ENCODE peak calls at places on chromosomes 13 and 19, in seven cellular contexts. One of them, this sample, is unnamed.
A peak's percentile ranks its signal among the peaks of the same experiment; 100 is the strongest.

GRCh38 chr19:33796164-33797100 is at the start of gene KCTD15:
- DNase-seq in transverse colon: peak; percentile 45
- DNase-seq in Caco-2: peak; percentile 67
- DNase-seq in PC-3: peak; percentile 16
- DNase-seq in uterus: peak; percentile 33
- DNase-seq in nephron progenitor cell: peak; percentile 74
- DNase-seq in adrenal gland: no peak
- DNase-seq in this sample: peak; percentile 54

GRCh38 chr19:58586131-58586765 is 13.1 kb upstream of the MZF1 start:
- DNase-seq in transverse colon: no peak
- DNase-seq in Caco-2: no peak
- DNase-seq in PC-3: no peak
- DNase-seq in uterus: no peak
- DNase-seq in nephron progenitor cell: no peak
- DNase-seq in adrenal gland: peak; percentile 35
- DNase-seq in this sample: no peak

GRCh38 chr13:33092422-33092987 is 76.3 kb downstream of the KL start:
- DNase-seq in transverse colon: no peak
- DNase-seq in Caco-2: no peak
- DNase-seq in PC-3: no peak
- DNase-seq in uterus: no peak
- DNase-seq in nephron progenitor cell: no peak
- DNase-seq in adrenal gland: no peak
- DNase-seq in this sample: no peak

GRCh38 chr19:33510728-33511255 is 10.8 kb downstream of the PEPD start:
- DNase-seq in transverse colon: no peak
- DNase-seq in Caco-2: no peak
- DNase-seq in PC-3: no peak
- DNase-seq in uterus: no peak
- DNase-seq in nephron progenitor cell: no peak
- DNase-seq in adrenal gland: no peak
- DNase-seq in this sample: no peak

GRCh38 chr13:39777527-39778061 is 122.1 kb downstream of the COG6 start:
- DNase-seq in transverse colon: no peak
- DNase-seq in Caco-2: peak; percentile 20
- DNase-seq in PC-3: peak; percentile 86
- DNase-seq in uterus: no peak
- DNase-seq in nephron progenitor cell: no peak
- DNase-seq in adrenal gland: no peak
- DNase-seq in this sample: peak; percentile 24

GRCh38 chr13:29801737-29802305 is 48.6 kb downstream of the UBL3 start:
- DNase-seq in transverse colon: no peak
- DNase-seq in Caco-2: no peak
- DNase-seq in PC-3: no peak
- DNase-seq in uterus: no peak
- DNase-seq in nephron progenitor cell: no peak
- DNase-seq in adrenal gland: peak; percentile 21
- DNase-seq in this sample: no peak

GRCh38 chr19:35013047-35013819 is 13.1 kb downstream of the GRAMD1A start:
- DNase-seq in transverse colon: peak; percentile 77
- DNase-seq in Caco-2: peak; percentile 86
- DNase-seq in PC-3: peak; percentile 36
- DNase-seq in uterus: peak; percentile 67
- DNase-seq in nephron progenitor cell: peak; percentile 77
- DNase-seq in adrenal gland: peak; percentile 80
- DNase-seq in this sample: peak; percentile 86

GRCh38 chr13:111174377-111174776 is 59.3 kb downstream of the ARHGEF7 start:
- DNase-seq in transverse colon: no peak
- DNase-seq in Caco-2: no peak
- DNase-seq in PC-3: no peak
- DNase-seq in uterus: no peak
- DNase-seq in nephron progenitor cell: no peak
- DNase-seq in adrenal gland: no peak
- DNase-seq in this sample: no peak

GRCh38 chr19:38389101-38389925 is 816 bp downstream of the SPRED3 start:
- DNase-seq in transverse colon: no peak
- DNase-seq in Caco-2: no peak
- DNase-seq in PC-3: peak; percentile 72
- DNase-seq in uterus: no peak
- DNase-seq in nephron progenitor cell: peak; percentile 44
- DNase-seq in adrenal gland: no peak
- DNase-seq in this sample: no peak

GRCh38 chr19:58009666-58010301 is 7.2 kb upstream of the ZNF606 start:
- DNase-seq in transverse colon: peak; percentile 84
- DNase-seq in Caco-2: peak; percentile 81
- DNase-seq in PC-3: peak; percentile 69
- DNase-seq in uterus: peak; percentile 83
- DNase-seq in nephron progenitor cell: no peak
- DNase-seq in adrenal gland: peak; percentile 65
- DNase-seq in this sample: peak; percentile 87

GRCh38 chr13:107407074-107407473 is 808.3 kb downstream of the LIG4 start:
- DNase-seq in transverse colon: no peak
- DNase-seq in Caco-2: no peak
- DNase-seq in PC-3: no peak
- DNase-seq in uterus: no peak
- DNase-seq in nephron progenitor cell: no peak
- DNase-seq in adrenal gland: no peak
- DNase-seq in this sample: no peak

GRCh38 chr13:23504188-23504587 is 66.0 kb upstream of the TNFRSF19 start:
- DNase-seq in transverse colon: no peak
- DNase-seq in Caco-2: no peak
- DNase-seq in PC-3: peak; percentile 85
- DNase-seq in uterus: no peak
- DNase-seq in nephron progenitor cell: no peak
- DNase-seq in adrenal gland: no peak
- DNase-seq in this sample: no peak

DNA sequence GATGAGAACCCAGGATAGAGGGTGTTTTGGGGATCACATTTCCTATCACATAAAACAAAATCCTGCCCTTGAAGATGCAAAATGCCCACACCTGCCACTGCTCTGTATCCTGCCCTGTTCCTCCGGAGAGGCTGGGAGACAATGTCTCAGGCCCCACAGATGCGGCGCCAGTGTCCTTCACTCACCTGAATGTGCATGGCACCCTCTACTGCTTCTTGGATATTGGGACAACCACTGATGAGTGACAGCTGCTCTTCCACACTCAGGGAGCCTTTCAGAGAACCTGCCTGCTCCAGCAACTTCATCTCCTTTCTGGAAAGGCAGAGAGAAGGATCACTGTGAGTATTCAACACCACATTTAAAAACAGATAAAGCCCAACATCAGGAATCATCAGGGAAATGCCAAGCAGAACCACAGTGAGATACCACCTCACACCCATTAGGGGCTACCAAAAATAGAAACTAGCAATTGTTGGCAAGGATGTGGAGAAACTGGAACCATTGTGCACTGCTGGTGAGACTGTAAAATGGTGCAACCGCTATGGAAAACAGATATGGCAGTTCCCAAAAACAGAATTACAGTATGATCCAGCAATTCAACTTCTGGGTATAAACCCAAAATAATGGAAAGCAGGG is 36.4 kb downstream of the CRYL1 start:
- DNase-seq in transverse colon: peak; percentile 52
- DNase-seq in Caco-2: peak; percentile 81
- DNase-seq in PC-3: peak; percentile 51
- DNase-seq in uterus: peak; percentile 31
- DNase-seq in nephron progenitor cell: no peak
- DNase-seq in adrenal gland: no peak
- DNase-seq in this sample: peak; percentile 69
- TF ChIP-seq CTCF in transverse colon: peak; percentile 38
- TF ChIP-seq CTCF in Caco-2: peak; percentile 86
- TF ChIP-seq CTCF in PC-3: peak; percentile 61
- TF ChIP-seq CTCF in uterus: no peak
- TF ChIP-seq CTCF in nephron progenitor cell: no peak
- TF ChIP-seq CTCF in adrenal gland: no peak
- TF ChIP-seq CTCF in this sample: peak; percentile 46

GRCh38 chr19:15025237-15025636 is 24.0 kb upstream of the CASP14 start:
- DNase-seq in transverse colon: no peak
- DNase-seq in Caco-2: peak; percentile 23
- DNase-seq in PC-3: peak; percentile 53
- DNase-seq in uterus: no peak
- DNase-seq in nephron progenitor cell: no peak
- DNase-seq in adrenal gland: no peak
- DNase-seq in this sample: peak; percentile 4
- TF ChIP-seq CTCF in transverse colon: no peak
- TF ChIP-seq CTCF in Caco-2: peak; percentile 16
- TF ChIP-seq CTCF in PC-3: peak; percentile 60
- TF ChIP-seq CTCF in uterus: no peak
- TF ChIP-seq CTCF in nephron progenitor cell: no peak
- TF ChIP-seq CTCF in adrenal gland: no peak
- TF ChIP-seq CTCF in this sample: no peak

DNA sequence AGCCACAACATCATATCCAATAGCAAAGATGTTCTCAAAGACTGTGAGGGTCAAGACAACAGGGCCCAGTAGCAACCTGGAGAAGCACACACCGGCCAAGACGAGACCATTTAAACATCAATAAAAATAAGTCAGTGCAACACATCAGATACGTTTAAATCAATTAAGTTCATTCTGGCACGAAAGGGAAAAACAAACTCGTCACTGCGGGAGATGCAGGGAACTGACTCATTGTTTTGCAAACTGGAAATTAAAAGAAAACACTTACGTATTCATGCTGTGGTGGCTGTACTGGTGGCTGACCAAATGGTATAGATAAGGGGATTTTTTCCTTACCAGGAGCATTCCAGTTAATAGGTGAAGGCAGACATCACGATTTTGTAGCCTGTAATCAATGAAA is 26.3 kb upstream of the SLC15A1 start:
- DNase-seq in transverse colon: no peak
- DNase-seq in Caco-2: no peak
- DNase-seq in PC-3: peak; percentile 22
- DNase-seq in uterus: no peak
- DNase-seq in nephron progenitor cell: no peak
- DNase-seq in adrenal gland: no peak
- DNase-seq in this sample: no peak
- TF ChIP-seq CTCF in transverse colon: no peak
- TF ChIP-seq CTCF in Caco-2: no peak
- TF ChIP-seq CTCF in PC-3: no peak
- TF ChIP-seq CTCF in uterus: no peak
- TF ChIP-seq CTCF in nephron progenitor cell: no peak
- TF ChIP-seq CTCF in adrenal gland: no peak
- TF ChIP-seq CTCF in this sample: no peak

GRCh38 chr19:3671680-3672574 is 28.3 kb downstream of the PIP5K1C start:
- DNase-seq in transverse colon: no peak
- DNase-seq in Caco-2: no peak
- DNase-seq in PC-3: no peak
- DNase-seq in uterus: peak; percentile 49
- DNase-seq in nephron progenitor cell: peak; percentile 32
- DNase-seq in adrenal gland: no peak
- DNase-seq in this sample: no peak
- TF ChIP-seq CTCF in transverse colon: no peak
- TF ChIP-seq CTCF in Caco-2: no peak
- TF ChIP-seq CTCF in PC-3: no peak
- TF ChIP-seq CTCF in uterus: peak; percentile 12
- TF ChIP-seq CTCF in nephron progenitor cell: no peak
- TF ChIP-seq CTCF in adrenal gland: no peak
- TF ChIP-seq CTCF in this sample: no peak

GRCh38 chr13:26377038-26377437 is 123.1 kb downstream of the CDK8 start:
- DNase-seq in transverse colon: no peak
- DNase-seq in Caco-2: peak; percentile 57
- DNase-seq in PC-3: peak; percentile 44
- DNase-seq in uterus: no peak
- DNase-seq in nephron progenitor cell: peak; percentile 20
- DNase-seq in adrenal gland: no peak
- DNase-seq in this sample: peak; percentile 2
- TF ChIP-seq CTCF in transverse colon: peak; percentile 15
- TF ChIP-seq CTCF in Caco-2: peak; percentile 68
- TF ChIP-seq CTCF in PC-3: peak; percentile 58
- TF ChIP-seq CTCF in uterus: no peak
- TF ChIP-seq CTCF in nephron progenitor cell: peak; percentile 41
- TF ChIP-seq CTCF in adrenal gland: no peak
- TF ChIP-seq CTCF in this sample: peak; percentile 26

GRCh38 chr19:2636897-2637683 is 65.4 kb downstream of the GNG7 start:
- DNase-seq in transverse colon: peak; percentile 67
- DNase-seq in Caco-2: peak; percentile 71
- DNase-seq in PC-3: peak; percentile 58
- DNase-seq in uterus: peak; percentile 54
- DNase-seq in nephron progenitor cell: peak; percentile 83
- DNase-seq in adrenal gland: peak; percentile 65
- DNase-seq in this sample: peak; percentile 64
- TF ChIP-seq CTCF in transverse colon: peak; percentile 93
- TF ChIP-seq CTCF in Caco-2: peak; percentile 88
- TF ChIP-seq CTCF in PC-3: peak; percentile 78
- TF ChIP-seq CTCF in uterus: peak; percentile 81
- TF ChIP-seq CTCF in nephron progenitor cell: peak; percentile 64
- TF ChIP-seq CTCF in adrenal gland: peak; percentile 90
- TF ChIP-seq CTCF in this sample: peak; percentile 69

GRCh38 chr13:99610702-99611289 is 109.5 kb downstream of the TM9SF2 start:
- DNase-seq in transverse colon: no peak
- DNase-seq in Caco-2: peak; percentile 25
- DNase-seq in PC-3: no peak
- DNase-seq in uterus: no peak
- DNase-seq in nephron progenitor cell: no peak
- DNase-seq in adrenal gland: no peak
- DNase-seq in this sample: no peak
- TF ChIP-seq CTCF in transverse colon: no peak
- TF ChIP-seq CTCF in Caco-2: peak; percentile 64
- TF ChIP-seq CTCF in PC-3: peak; percentile 24
- TF ChIP-seq CTCF in uterus: no peak
- TF ChIP-seq CTCF in nephron progenitor cell: no peak
- TF ChIP-seq CTCF in adrenal gland: no peak
- TF ChIP-seq CTCF in this sample: no peak

GRCh38 chr13:24741016-24741662 is 22.8 kb upstream of the RNF17 start:
- DNase-seq in transverse colon: no peak
- DNase-seq in Caco-2: no peak
- DNase-seq in PC-3: no peak
- DNase-seq in uterus: no peak
- DNase-seq in nephron progenitor cell: no peak
- DNase-seq in adrenal gland: no peak
- DNase-seq in this sample: peak; percentile 19
- TF ChIP-seq CTCF in transverse colon: no peak
- TF ChIP-seq CTCF in Caco-2: peak; percentile 14
- TF ChIP-seq CTCF in PC-3: no peak
- TF ChIP-seq CTCF in uterus: no peak
- TF ChIP-seq CTCF in nephron progenitor cell: no peak
- TF ChIP-seq CTCF in adrenal gland: no peak
- TF ChIP-seq CTCF in this sample: no peak